ENCODE peak calls at places on chromosomes 4 and X, in six cellular contexts. One of them, this sample, is unnamed. For H3K9me3, the result is how much of the 10 kb centered on the place peaks cover.

GRCh38 chr4:155582971-155583437 is 83.6 kb upstream of the GUCY1A1 start:
- DNase-seq in tibial nerve: no peak
- DNase-seq in right cardiac atrium: no peak
- DNase-seq in aorta: no peak
- DNase-seq in CD8-positive, alpha-beta T cell: no peak
- DNase-seq in K562: no peak
- DNase-seq in this sample: no peak

GRCh38 chrX:11341274-11342256 is 48.4 kb downstream of the AMELX start:
- DNase-seq in tibial nerve: peak
- DNase-seq in right cardiac atrium: peak
- DNase-seq in aorta: peak
- DNase-seq in CD8-positive, alpha-beta T cell: no peak
- DNase-seq in K562: peak
- DNase-seq in this sample: no peak

GRCh38 chr4:184313710-184314659 is 96.3 kb upstream of the ENPP6 start:
- DNase-seq in tibial nerve: no peak
- DNase-seq in right cardiac atrium: no peak
- DNase-seq in aorta: no peak
- DNase-seq in CD8-positive, alpha-beta T cell: no peak
- DNase-seq in K562: no peak
- DNase-seq in this sample: no peak

GRCh38 chr4:105937759-105938158 is 42.5 kb downstream of the NPNT start:
- DNase-seq in tibial nerve: no peak
- DNase-seq in right cardiac atrium: no peak
- DNase-seq in aorta: no peak
- DNase-seq in CD8-positive, alpha-beta T cell: no peak
- DNase-seq in K562: no peak
- DNase-seq in this sample: no peak

GRCh38 chr4:158964114-158964727 is 138.7 kb upstream of the RAPGEF2 start:
- DNase-seq in tibial nerve: no peak
- DNase-seq in right cardiac atrium: no peak
- DNase-seq in aorta: no peak
- DNase-seq in CD8-positive, alpha-beta T cell: no peak
- DNase-seq in K562: no peak
- DNase-seq in this sample: no peak

GRCh38 chrX:69501433-69501832 is 2.7 kb upstream of the NALF2 start:
- DNase-seq in tibial nerve: no peak
- DNase-seq in right cardiac atrium: peak
- DNase-seq in aorta: no peak
- DNase-seq in CD8-positive, alpha-beta T cell: no peak
- DNase-seq in K562: no peak
- DNase-seq in this sample: no peak

GRCh38 chrX:104166735-104167436 is 633 bp downstream of the FAM199X start:
- DNase-seq in tibial nerve: no peak
- DNase-seq in right cardiac atrium: no peak
- DNase-seq in aorta: peak
- DNase-seq in CD8-positive, alpha-beta T cell: no peak
- DNase-seq in K562: peak
- DNase-seq in this sample: no peak

GRCh38 chr4:113760852-113761681 is 471 bp downstream of the CAMK2D start:
- DNase-seq in tibial nerve: peak
- DNase-seq in right cardiac atrium: peak
- DNase-seq in aorta: peak
- DNase-seq in CD8-positive, alpha-beta T cell: peak
- DNase-seq in K562: no peak
- DNase-seq in this sample: peak

GRCh38 chr4:133154725-133155124 is 5.6 kb downstream of the PCDH10 start:
- DNase-seq in tibial nerve: no peak
- DNase-seq in right cardiac atrium: no peak
- DNase-seq in aorta: no peak
- DNase-seq in CD8-positive, alpha-beta T cell: no peak
- DNase-seq in K562: no peak
- DNase-seq in this sample: no peak

GRCh38 chrX:74535633-74536141 is 78.7 kb downstream of the RLIM start:
- DNase-seq in tibial nerve: peak
- DNase-seq in right cardiac atrium: peak
- DNase-seq in aorta: peak
- DNase-seq in CD8-positive, alpha-beta T cell: peak
- DNase-seq in K562: peak
- DNase-seq in this sample: peak

GRCh38 chrX:72634321-72634720 is 61.7 kb upstream of the HDAC8 start:
- DNase-seq in tibial nerve: no peak
- DNase-seq in right cardiac atrium: no peak
- DNase-seq in aorta: no peak
- DNase-seq in CD8-positive, alpha-beta T cell: no peak
- DNase-seq in K562: no peak
- DNase-seq in this sample: no peak

GRCh38 chrX:154653048-154653401 is 354 bp downstream of the CTAG2 start:
- DNase-seq in tibial nerve: no peak
- DNase-seq in right cardiac atrium: no peak
- DNase-seq in aorta: no peak
- DNase-seq in CD8-positive, alpha-beta T cell: no peak
- DNase-seq in K562: no peak
- DNase-seq in this sample: no peak

GRCh38 chrX:19785647-19786046 is 101.8 kb downstream of the SH3KBP1 start:
- DNase-seq in tibial nerve: no peak
- DNase-seq in right cardiac atrium: no peak
- DNase-seq in aorta: no peak
- DNase-seq in CD8-positive, alpha-beta T cell: no peak
- DNase-seq in K562: no peak
- DNase-seq in this sample: no peak

GRCh38 chr4:77434299-77435092 is 171.1 kb upstream of the CXCL13 start:
- DNase-seq in tibial nerve: peak
- DNase-seq in right cardiac atrium: peak
- DNase-seq in aorta: peak
- DNase-seq in CD8-positive, alpha-beta T cell: no peak
- DNase-seq in K562: no peak
- DNase-seq in this sample: no peak

GRCh38 chr4:14749910-14750309 is 252.4 kb upstream of the CPEB2 start:
- DNase-seq in tibial nerve: no peak
- DNase-seq in right cardiac atrium: peak
- DNase-seq in aorta: no peak
- DNase-seq in CD8-positive, alpha-beta T cell: no peak
- DNase-seq in K562: no peak
- DNase-seq in this sample: no peak

GRCh38 chr4:69860521-69861298 is 765 bp upstream of the SULT1E1 start:
- DNase-seq in tibial nerve: no peak
- DNase-seq in right cardiac atrium: no peak
- DNase-seq in aorta: no peak
- DNase-seq in CD8-positive, alpha-beta T cell: no peak
- DNase-seq in K562: no peak
- DNase-seq in this sample: no peak

GRCh38 chr4:1713003-1713397 is 881 bp upstream of the SLBP start:
- DNase-seq in tibial nerve: no peak
- DNase-seq in right cardiac atrium: no peak
- DNase-seq in aorta: no peak
- DNase-seq in CD8-positive, alpha-beta T cell: no peak
- DNase-seq in K562: no peak
- DNase-seq in this sample: no peak

GRCh38 chr4:156038772-156039171 is 85.1 kb upstream of the CTSO start:
- DNase-seq in tibial nerve: no peak
- DNase-seq in right cardiac atrium: no peak
- DNase-seq in aorta: no peak
- DNase-seq in CD8-positive, alpha-beta T cell: no peak
- DNase-seq in K562: no peak
- DNase-seq in this sample: no peak

GRCh38 chrX:154384284-154384892 is 5.3 kb downstream of the EMD start:
- DNase-seq in tibial nerve: no peak
- DNase-seq in right cardiac atrium: peak
- DNase-seq in aorta: peak
- DNase-seq in CD8-positive, alpha-beta T cell: no peak
- DNase-seq in K562: no peak
- DNase-seq in this sample: no peak

GRCh38 chr4:150297861-150298474 is 219.7 kb downstream of the DCLK2 start:
- DNase-seq in tibial nerve: no peak
- DNase-seq in right cardiac atrium: peak
- DNase-seq in aorta: no peak
- DNase-seq in CD8-positive, alpha-beta T cell: no peak
- DNase-seq in K562: peak
- DNase-seq in this sample: no peak

GRCh38 chr4:137124278-137124932 is 407.9 kb downstream of the PCDH18 start:
- DNase-seq in tibial nerve: no peak
- DNase-seq in right cardiac atrium: no peak
- DNase-seq in aorta: no peak
- DNase-seq in CD8-positive, alpha-beta T cell: no peak
- DNase-seq in K562: no peak
- DNase-seq in this sample: no peak

GRCh38 chr4:80295841-80296240 is 29.4 kb downstream of the FGF5 start:
- DNase-seq in tibial nerve: no peak
- DNase-seq in right cardiac atrium: no peak
- DNase-seq in aorta: no peak
- DNase-seq in CD8-positive, alpha-beta T cell: no peak
- DNase-seq in K562: no peak
- DNase-seq in this sample: no peak

GRCh38 chr4:135184715-135185114 is 983.1 kb upstream of the PABPC4L start:
- DNase-seq in tibial nerve: no peak
- DNase-seq in right cardiac atrium: no peak
- DNase-seq in aorta: no peak
- DNase-seq in CD8-positive, alpha-beta T cell: no peak
- DNase-seq in K562: no peak
- DNase-seq in this sample: no peak

GRCh38 chr4:141684785-141685184 is 48.4 kb downstream of the IL15 start:
- DNase-seq in tibial nerve: no peak
- DNase-seq in right cardiac atrium: no peak
- DNase-seq in aorta: no peak
- DNase-seq in CD8-positive, alpha-beta T cell: no peak
- DNase-seq in K562: no peak
- DNase-seq in this sample: no peak

GRCh38 chr4:15794905-15795304 is 16.8 kb downstream of the CD38 start:
- DNase-seq in tibial nerve: no peak
- DNase-seq in right cardiac atrium: no peak
- DNase-seq in aorta: no peak
- DNase-seq in CD8-positive, alpha-beta T cell: no peak
- DNase-seq in K562: no peak
- DNase-seq in this sample: no peak

GRCh38 chrX:108312938-108313337 is 125.3 kb downstream of the COL4A6 start:
- DNase-seq in tibial nerve: no peak
- DNase-seq in right cardiac atrium: peak
- DNase-seq in aorta: no peak
- DNase-seq in CD8-positive, alpha-beta T cell: no peak
- DNase-seq in K562: no peak
- DNase-seq in this sample: no peak

GRCh38 chrX:9905288-9905687 is 61.9 kb upstream of the CLDN34 start:
- DNase-seq in tibial nerve: no peak
- DNase-seq in right cardiac atrium: no peak
- DNase-seq in aorta: no peak
- DNase-seq in CD8-positive, alpha-beta T cell: no peak
- DNase-seq in K562: no peak
- DNase-seq in this sample: no peak

GRCh38 chr4:76601791-76602190 is 166.8 kb downstream of the SHROOM3 start:
- DNase-seq in tibial nerve: no peak
- DNase-seq in right cardiac atrium: no peak
- DNase-seq in aorta: no peak
- DNase-seq in CD8-positive, alpha-beta T cell: no peak
- DNase-seq in K562: peak
- DNase-seq in this sample: no peak

GRCh38 chr4:33104190-33104773 is 2384.1 kb downstream of the PCDH7 start:
- DNase-seq in tibial nerve: no peak
- DNase-seq in right cardiac atrium: no peak
- DNase-seq in aorta: no peak
- DNase-seq in CD8-positive, alpha-beta T cell: no peak
- DNase-seq in K562: no peak
- DNase-seq in this sample: no peak

GRCh38 chr4:3360741-3361140 is 67.9 kb downstream of the RGS12 start:
- DNase-seq in tibial nerve: no peak
- DNase-seq in right cardiac atrium: no peak
- DNase-seq in aorta: no peak
- DNase-seq in CD8-positive, alpha-beta T cell: no peak
- DNase-seq in K562: no peak
- DNase-seq in this sample: no peak

GRCh38 chr4:118410143-118410542 is 57.3 kb upstream of the PRSS12 start:
- DNase-seq in tibial nerve: no peak
- DNase-seq in right cardiac atrium: no peak
- DNase-seq in aorta: no peak
- DNase-seq in CD8-positive, alpha-beta T cell: no peak
- DNase-seq in K562: no peak
- DNase-seq in this sample: no peak

GRCh38 chr4:126871810-126872209 is 760.9 kb upstream of the INTU start:
- DNase-seq in tibial nerve: no peak
- DNase-seq in right cardiac atrium: no peak
- DNase-seq in aorta: no peak
- DNase-seq in CD8-positive, alpha-beta T cell: no peak
- DNase-seq in K562: no peak
- DNase-seq in this sample: no peak
- H3K9me3 ChIP-seq in tibial nerve: under half
- H3K9me3 ChIP-seq in right cardiac atrium: under half
- H3K9me3 ChIP-seq in aorta: under half
- H3K9me3 ChIP-seq in CD8-positive, alpha-beta T cell: under half
- H3K9me3 ChIP-seq in K562: under half
- H3K9me3 ChIP-seq in this sample: under half

DNA sequence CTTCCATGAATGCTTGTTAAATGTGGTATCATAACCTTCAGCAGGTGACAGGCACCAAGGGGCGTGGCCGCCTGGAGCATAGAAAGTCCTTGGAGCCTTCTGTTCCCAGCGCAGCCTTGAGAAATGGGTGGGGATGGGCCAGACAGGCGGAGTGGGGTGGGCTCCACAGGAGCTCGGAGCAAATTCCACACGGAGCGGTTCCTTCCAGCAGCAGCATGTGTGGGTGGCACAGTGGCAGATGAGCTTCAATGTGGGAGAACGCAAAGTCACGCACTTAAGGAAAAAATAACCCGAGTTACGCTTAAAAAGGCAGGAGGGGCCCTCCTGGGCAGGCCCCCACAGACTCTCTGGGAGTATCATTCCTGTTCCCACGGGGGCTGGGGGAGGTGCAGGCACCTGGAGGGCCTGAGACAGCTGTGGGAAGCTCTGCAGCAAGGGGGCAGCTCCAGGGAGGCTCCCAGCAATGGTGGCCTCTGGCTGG is 15.3 kb downstream of the TMEM271 start:
- DNase-seq in tibial nerve: no peak
- DNase-seq in right cardiac atrium: no peak
- DNase-seq in aorta: no peak
- DNase-seq in CD8-positive, alpha-beta T cell: no peak
- DNase-seq in K562: no peak
- DNase-seq in this sample: no peak
- H3K9me3 ChIP-seq in tibial nerve: under half
- H3K9me3 ChIP-seq in right cardiac atrium: under half
- H3K9me3 ChIP-seq in aorta: under half
- H3K9me3 ChIP-seq in CD8-positive, alpha-beta T cell: under half
- H3K9me3 ChIP-seq in K562: under half
- H3K9me3 ChIP-seq in this sample: under half

DNA sequence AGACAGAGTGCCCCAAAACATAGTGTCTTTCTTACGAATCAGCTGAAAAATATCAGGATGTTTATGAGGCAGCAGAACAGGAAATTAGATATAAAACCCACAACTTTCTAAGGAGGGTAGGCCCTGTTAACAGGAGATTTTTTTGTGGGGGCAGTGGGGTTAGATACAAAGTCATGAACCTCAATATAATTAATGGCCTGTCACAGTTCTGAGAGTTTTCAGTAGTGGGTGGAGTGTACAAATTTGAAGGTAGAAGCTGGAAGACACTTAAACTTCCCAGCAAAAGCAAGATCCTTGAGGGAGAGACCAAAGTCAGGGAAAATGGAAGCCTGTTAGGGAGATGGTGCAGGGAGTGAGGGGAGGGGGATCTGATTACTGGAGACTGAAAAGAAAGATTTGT is 17.4 kb downstream of the PAGE4 start:
- DNase-seq in tibial nerve: no peak
- DNase-seq in right cardiac atrium: no peak
- DNase-seq in aorta: no peak
- DNase-seq in CD8-positive, alpha-beta T cell: no peak
- DNase-seq in K562: no peak
- DNase-seq in this sample: no peak
- H3K9me3 ChIP-seq in tibial nerve: under half
- H3K9me3 ChIP-seq in right cardiac atrium: under half
- H3K9me3 ChIP-seq in aorta: under half
- H3K9me3 ChIP-seq in CD8-positive, alpha-beta T cell: under half
- H3K9me3 ChIP-seq in K562: under half
- H3K9me3 ChIP-seq in this sample: under half

GRCh38 chrX:144681501-144681900 is 565.8 kb upstream of the SPANXN1 start:
- DNase-seq in tibial nerve: no peak
- DNase-seq in right cardiac atrium: no peak
- DNase-seq in aorta: no peak
- DNase-seq in CD8-positive, alpha-beta T cell: no peak
- DNase-seq in K562: no peak
- DNase-seq in this sample: no peak
- H3K9me3 ChIP-seq in tibial nerve: under half
- H3K9me3 ChIP-seq in right cardiac atrium: under half
- H3K9me3 ChIP-seq in aorta: under half
- H3K9me3 ChIP-seq in CD8-positive, alpha-beta T cell: under half
- H3K9me3 ChIP-seq in K562: under half
- H3K9me3 ChIP-seq in this sample: under half